ENCODE peak calls at places on chromosomes 5 and 9, in seven cellular contexts. W is KG1; J is M059J; R is hippocampal formation; E is activated T-helper 1 cell treated with Interleukin-2 at 50 U/mL for 16 hours; D is tibial nerve; O is central memory CD4-positive, alpha-beta T cell. L is an unnamed sample.

GRCh38 chr9:25654417-25654816 is 23.8 kb downstream of the TUSC1 start:
- DNase-seq in R (no peak), O (no peak), D (no peak), J (no peak), E (no peak), W (no peak), L (no peak)

GRCh38 chr5:39671421-39672110 is 246.8 kb upstream of the DAB2 start:
- DNase-seq in E (no peak), J (no peak), D (no peak), O (no peak), R (no peak), W (no peak), L (no peak)

GRCh38 chr5:142621227-142621626 is 64.7 kb downstream of the FGF1 start:
- DNase-seq in R (no peak), J (peak; percentile 87), E (no peak), W (no peak), O (no peak), D (no peak), L (no peak)

GRCh38 chr9:80874276-80874675 is 815.1 kb downstream of the TLE1 start:
- DNase-seq in O (no peak), E (no peak), D (no peak), R (no peak), W (no peak), J (peak; percentile 90), L (no peak)

GRCh38 chr5:33690736-33691135 is 201.1 kb downstream of the ADAMTS12 start:
- DNase-seq in E (no peak), J (peak; percentile 93), D (no peak), R (no peak), W (no peak), O (no peak), L (no peak)

GRCh38 chr5:175867587-175868347 is 3.6 kb upstream of the CPLX2 start:
- DNase-seq in E (no peak), R (no peak), W (no peak), J (peak; percentile 14), D (no peak), O (no peak), L (peak; percentile 44)

GRCh38 chr5:161167001-161167765 is 315.2 kb upstream of the ATP10B start:
- DNase-seq in E (no peak), R (no peak), W (no peak), O (no peak), D (no peak), J (no peak), L (no peak)

GRCh38 chr9:136520053-136520540 is 25.8 kb downstream of the NOTCH1 start:
- DNase-seq in J (no peak), R (no peak), W (no peak), D (no peak), O (no peak), E (no peak), L (no peak)

GRCh38 chr5:54820346-54820745 is 165.0 kb downstream of the ESM1 start:
- DNase-seq in W (no peak), R (no peak), O (no peak), D (no peak), J (peak; percentile 32), E (no peak), L (no peak)

GRCh38 chr9:116789097-116789496 is 102.0 kb downstream of the TRIM32 start:
- DNase-seq in E (no peak), J (no peak), D (no peak), O (no peak), W (no peak), R (no peak), L (no peak)

GRCh38 chr9:36503172-36504153 is 69.2 kb upstream of the MELK start:
- DNase-seq in D (no peak), O (no peak), J (no peak), E (no peak), W (no peak), R (no peak), L (no peak)

GRCh38 chr5:72465601-72466563 is 41.3 kb downstream of the ZNF366 start:
- DNase-seq in E (no peak), W (no peak), J (peak; percentile 90), R (no peak), O (no peak), D (no peak), L (peak; percentile 20)

GRCh38 chr5:158287643-158288228 is 428.8 kb upstream of the CLINT1 start:
- DNase-seq in R (no peak), W (no peak), O (no peak), D (no peak), E (no peak), J (peak; percentile 78), L (no peak)

GRCh38 chr5:94288937-94289336 is 329.5 kb downstream of the KIAA0825 start:
- DNase-seq in R (no peak), J (peak; percentile 15), W (no peak), E (no peak), O (no peak), D (no peak), L (no peak)

GRCh38 chr9:35712762-35713400 is 19.1 kb downstream of the TLN1 start:
- DNase-seq in O (no peak), W (no peak), J (peak; percentile 29), D (no peak), R (no peak), E (no peak), L (no peak)

GRCh38 chr5:1743061-1743768 is 56.4 kb downstream of the MRPL36 start:
- DNase-seq in D (no peak), O (no peak), J (no peak), E (no peak), W (no peak), R (no peak), L (no peak)

GRCh38 chr5:52920929-52921328 is 68.2 kb upstream of the ITGA2 start:
- DNase-seq in W (no peak), D (no peak), O (no peak), J (peak; percentile 17), R (no peak), E (no peak), L (no peak)

GRCh38 chr9:2570615-2571479 is 50.7 kb upstream of the VLDLR start:
- DNase-seq in O (no peak), R (peak; percentile 2), W (peak; percentile 26), J (peak; percentile 99), E (no peak), D (peak; percentile 42), L (no peak)

GRCh38 chr5:123273984-123274383 is 149.2 kb downstream of the CEP120 start:
- DNase-seq in R (no peak), O (no peak), E (no peak), J (peak; percentile 17), D (no peak), W (no peak), L (no peak)